ENCODE peak calls at places on chromosomes 12 and 14, in four cellular contexts. I is CD4-positive, alpha-beta memory T cell; Y is right cardiac atrium; B is lung. A is an unnamed sample.

GRCh38 chr12:92064420-92064819 is 81.2 kb downstream of the BTG1 start:
- DNase-seq in I (no peak), Y (no peak), B (no peak), A (no peak)

GRCh38 chr14:79661762-79662161 is 549.5 kb downstream of the DIO2 start:
- DNase-seq in I (no peak), Y (no peak), B (no peak), A (no peak)

GRCh38 chr14:50088117-50088515 is 28.3 kb downstream of the VCPKMT start:
- DNase-seq in I (no peak), Y (no peak), B (no peak), A (no peak)

GRCh38 chr12:105928436-105928835 is 210.3 kb downstream of the NUAK1 start:
- DNase-seq in I (no peak), Y (no peak), B (peak), A (no peak)

GRCh38 chr12:120466560-120467315 is 2.8 kb downstream of the SRSF9 start:
- DNase-seq in I (peak), Y (peak), B (no peak), A (no peak)

GRCh38 chr14:22837750-22838538 is 1.6 kb downstream of the MMP14 start:
- DNase-seq in I (no peak), Y (peak), B (no peak), A (peak)

GRCh38 chr12:92973614-92974013 is 44.5 kb upstream of the EEA1 start:
- DNase-seq in I (no peak), Y (no peak), B (no peak), A (no peak)

GRCh38 chr14:33765251-33765650 is 185.6 kb downstream of the EGLN3 start:
- DNase-seq in I (no peak), Y (peak), B (no peak), A (peak)

GRCh38 chr12:51839310-51839943 is 9.1 kb downstream of the FIGNL2 start:
- DNase-seq in I (no peak), Y (no peak), B (no peak), A (no peak)

GRCh38 chr12:5783274-5783920 is 161.7 kb downstream of the ANO2 start:
- DNase-seq in I (no peak), Y (no peak), B (peak), A (no peak)

DNA sequence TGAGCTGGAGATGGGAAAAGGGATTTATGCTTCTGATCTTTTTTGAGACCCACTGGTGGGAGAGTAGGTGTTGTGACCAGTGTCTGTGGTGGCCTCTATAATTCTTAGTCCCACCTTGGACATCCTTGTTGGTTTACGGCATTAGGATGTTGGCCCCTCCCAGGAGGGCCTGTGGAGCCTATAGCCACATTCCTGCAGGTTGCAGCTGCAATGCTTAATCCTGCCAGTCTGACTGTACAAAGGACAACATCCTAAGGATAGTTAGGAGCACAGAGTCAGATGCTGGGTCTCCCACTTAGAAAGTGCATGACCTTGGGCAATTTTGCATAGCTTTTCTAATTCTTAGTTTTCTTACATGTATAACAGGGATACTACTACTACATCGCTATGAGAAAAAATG is 150.9 kb upstream of the SLC38A2 start:
- DNase-seq in I (no peak), Y (no peak), B (no peak), A (no peak)
- H3K4me3 ChIP-seq in I (no peak), Y (no peak), B (no peak), A (no peak)

GRCh38 chr14:99246536-99247083 is 25.4 kb downstream of the BCL11B start:
- DNase-seq in I (peak), Y (no peak), B (no peak), A (peak)
- H3K4me3 ChIP-seq in I (peak), Y (no peak), B (no peak), A (peak)

GRCh38 chr12:53200458-53201169 is 6.4 kb downstream of the ITGB7 start:
- DNase-seq in I (no peak), Y (no peak), B (no peak), A (no peak)

GRCh38 chr12:53199700-53200099 is 7.4 kb downstream of the ITGB7 start:
- DNase-seq in I (no peak), Y (no peak), B (no peak), A (no peak)

GRCh38 chr12:53197011-53197640 is 9.9 kb downstream of the ITGB7 start:
- DNase-seq in I (no peak), Y (no peak), B (no peak), A (no peak)

GRCh38 chr12:53200107-53200457 is 7.0 kb downstream of the ITGB7 start:
- DNase-seq in I (no peak), Y (no peak), B (no peak), A (no peak)

GRCh38 chr12:53198470-53199110 is 8.5 kb downstream of the ITGB7 start:
- DNase-seq in I (no peak), Y (no peak), B (no peak), A (no peak)
- H3K4me3 ChIP-seq in I (no peak), Y (no peak), B (no peak), A (no peak)

GRCh38 chr14:65101631-65102440 is 481 bp downstream of the MAX start:
- DNase-seq in I (peak), Y (peak), B (peak), A (peak)

GRCh38 chr14:65096323-65097089 is 5.8 kb downstream of the MAX start:
- DNase-seq in I (no peak), Y (peak), B (no peak), A (no peak)

GRCh38 chr14:65100905-65101541 is 1.3 kb downstream of the MAX start:
- DNase-seq in I (no peak), Y (no peak), B (no peak), A (no peak)

GRCh38 chr14:65095633-65096205 is 6.6 kb downstream of the MAX start:
- DNase-seq in I (no peak), Y (peak), B (peak), A (no peak)

DNA sequence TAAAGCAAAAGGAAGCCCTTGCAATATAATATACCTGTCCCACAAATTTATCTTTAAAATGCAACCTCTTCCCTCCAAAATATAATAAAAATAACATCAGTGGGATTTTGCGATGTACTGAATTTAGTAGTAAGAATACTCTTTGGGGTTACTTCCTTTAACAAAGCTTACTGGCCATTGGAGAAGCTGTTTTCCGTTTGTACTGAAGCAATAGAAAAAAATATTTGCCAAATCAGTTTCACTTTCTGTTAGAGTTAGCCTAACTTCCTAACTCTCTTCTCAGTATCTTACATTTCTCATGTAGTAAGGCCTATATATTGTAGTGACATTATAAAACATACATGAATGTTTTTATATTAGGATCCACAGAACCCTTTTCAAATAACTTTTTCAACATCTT is 3.7 kb downstream of the MAX start:
- DNase-seq in I (peak), Y (no peak), B (no peak), A (no peak)
- H3K4me3 ChIP-seq in I (peak), Y (peak), B (no peak), A (no peak)

DNA sequence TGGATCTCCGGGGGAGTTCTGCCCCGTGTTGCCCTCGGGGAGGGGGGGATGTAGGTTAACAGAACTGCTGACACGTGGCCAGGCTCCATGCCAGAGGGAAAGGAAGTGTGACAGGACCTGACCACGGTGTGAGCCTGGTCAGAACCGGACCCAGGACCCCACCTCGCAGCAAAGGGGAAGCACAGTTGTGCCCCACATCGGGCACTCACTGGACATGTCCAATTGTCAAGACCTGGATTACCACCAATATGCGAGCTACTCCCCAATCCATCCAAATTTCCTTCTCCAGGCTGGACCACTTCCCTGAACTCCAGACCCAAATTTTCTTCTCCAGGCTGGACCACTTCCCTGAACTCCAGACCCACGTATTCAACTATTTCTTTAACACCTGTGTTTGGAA is 78.8 kb upstream of the PIWIL1 start:
- DNase-seq in I (no peak), Y (no peak), B (no peak), A (no peak)
- H3K4me3 ChIP-seq in I (no peak), Y (no peak), B (no peak), A (no peak)

A was measured in H7.